ENCODE peak calls at places on chromosomes 1 and 21, in four cellular contexts. One of them, this sample, is unnamed.

GRCh38 chr1:47194314-47194713 is 4.5 kb upstream of the PDZK1IP1 start:
- DNase-seq in left lobe of liver: peak
- DNase-seq in Calu3: no peak
- DNase-seq in PC-9: no peak
- DNase-seq in this sample: no peak

GRCh38 chr1:29503441-29503840 is 267.1 kb downstream of the PTPRU start:
- DNase-seq in Calu3: no peak
- DNase-seq in left lobe of liver: peak
- DNase-seq in PC-9: no peak
- DNase-seq in this sample: no peak

GRCh38 chr1:29122662-29122986 is 1.1 kb downstream of the TMEM200B start:
- DNase-seq in Calu3: peak
- DNase-seq in left lobe of liver: no peak
- DNase-seq in PC-9: peak
- DNase-seq in this sample: peak

GRCh38 chr21:15797577-15798363 is 68.0 kb downstream of the USP25 start:
- DNase-seq in Calu3: no peak
- DNase-seq in PC-9: no peak
- DNase-seq in left lobe of liver: no peak
- DNase-seq in this sample: no peak

GRCh38 chr1:58430355-58431335 is 115.9 kb downstream of the OMA1 start:
- DNase-seq in left lobe of liver: no peak
- DNase-seq in PC-9: no peak
- DNase-seq in Calu3: no peak
- DNase-seq in this sample: no peak

GRCh38 chr1:202234331-202235002 is 40.9 kb downstream of the LGR6 start:
- DNase-seq in left lobe of liver: no peak
- DNase-seq in Calu3: no peak
- DNase-seq in PC-9: no peak
- DNase-seq in this sample: no peak

GRCh38 chr1:63871451-63871850 is 97.6 kb downstream of the ROR1 start:
- DNase-seq in PC-9: no peak
- DNase-seq in left lobe of liver: no peak
- DNase-seq in Calu3: no peak
- DNase-seq in this sample: no peak

GRCh38 chr1:230494514-230494913 is 68.4 kb upstream of the PGBD5 start:
- DNase-seq in left lobe of liver: no peak
- DNase-seq in Calu3: no peak
- DNase-seq in PC-9: no peak
- DNase-seq in this sample: no peak

GRCh38 chr1:50620680-50621329 is 197.6 kb upstream of the DMRTA2 start:
- DNase-seq in PC-9: peak
- DNase-seq in left lobe of liver: no peak
- DNase-seq in Calu3: peak
- DNase-seq in this sample: peak

GRCh38 chr1:8410791-8411190 is 92.9 kb downstream of the SLC45A1 start:
- DNase-seq in Calu3: no peak
- DNase-seq in PC-9: no peak
- DNase-seq in left lobe of liver: no peak
- DNase-seq in this sample: no peak

GRCh38 chr1:184889902-184890301 is 84.4 kb downstream of the NIBAN1 start:
- DNase-seq in PC-9: no peak
- DNase-seq in Calu3: no peak
- DNase-seq in left lobe of liver: no peak
- DNase-seq in this sample: no peak

GRCh38 chr21:40120944-40121575 is 253.8 kb downstream of the PCP4 start:
- DNase-seq in PC-9: no peak
- DNase-seq in left lobe of liver: no peak
- DNase-seq in Calu3: no peak
- DNase-seq in this sample: no peak

GRCh38 chr1:93577536-93578432 is 103.9 kb downstream of the BCAR3 start:
- DNase-seq in left lobe of liver: no peak
- DNase-seq in PC-9: no peak
- DNase-seq in Calu3: no peak
- DNase-seq in this sample: no peak

GRCh38 chr1:68431076-68431475 is 18.7 kb downstream of the RPE65 start:
- DNase-seq in Calu3: no peak
- DNase-seq in PC-9: peak
- DNase-seq in left lobe of liver: no peak
- DNase-seq in this sample: no peak

GRCh38 chr1:32886012-32886827 is at the start of gene HPCA:
- DNase-seq in PC-9: no peak
- DNase-seq in Calu3: peak
- DNase-seq in left lobe of liver: no peak
- DNase-seq in this sample: peak

GRCh38 chr1:167460836-167461235 is 57.5 kb downstream of the CD247 start:
- DNase-seq in left lobe of liver: no peak
- DNase-seq in Calu3: no peak
- DNase-seq in PC-9: no peak
- DNase-seq in this sample: no peak

GRCh38 chr1:70295737-70296136 is 58.8 kb downstream of the ANKRD13C start:
- DNase-seq in Calu3: no peak
- DNase-seq in PC-9: no peak
- DNase-seq in left lobe of liver: no peak
- DNase-seq in this sample: no peak

GRCh38 chr1:200211157-200211556 is 183.6 kb downstream of the NR5A2 start:
- DNase-seq in PC-9: no peak
- DNase-seq in left lobe of liver: no peak
- DNase-seq in Calu3: no peak
- DNase-seq in this sample: no peak

GRCh38 chr21:45410865-45411809 is 6.2 kb downstream of the COL18A1 start:
- DNase-seq in Calu3: no peak
- DNase-seq in PC-9: no peak
- DNase-seq in left lobe of liver: peak
- DNase-seq in this sample: no peak

GRCh38 chr1:101366513-101367215 is 129.8 kb downstream of the S1PR1 start:
- DNase-seq in PC-9: no peak
- DNase-seq in Calu3: no peak
- DNase-seq in left lobe of liver: no peak
- DNase-seq in this sample: no peak

GRCh38 chr1:57832616-57833015 is 408.8 kb upstream of the DAB1 start:
- DNase-seq in Calu3: no peak
- DNase-seq in PC-9: no peak
- DNase-seq in left lobe of liver: no peak
- DNase-seq in this sample: no peak

GRCh38 chr1:172742599-172743500 is 83.9 kb downstream of the FASLG start:
- DNase-seq in Calu3: peak
- DNase-seq in left lobe of liver: no peak
- DNase-seq in PC-9: no peak
- DNase-seq in this sample: no peak

GRCh38 chr21:46116846-46117585 is 19.1 kb downstream of the COL6A2 start:
- DNase-seq in PC-9: no peak
- DNase-seq in Calu3: no peak
- DNase-seq in left lobe of liver: peak
- DNase-seq in this sample: no peak

GRCh38 chr1:119531606-119532323 is 24.8 kb downstream of the HSD3B1 start:
- DNase-seq in Calu3: no peak
- DNase-seq in left lobe of liver: no peak
- DNase-seq in PC-9: peak
- DNase-seq in this sample: no peak

GRCh38 chr21:37845535-37845934 is 70.7 kb downstream of the KCNJ6 start:
- DNase-seq in PC-9: no peak
- DNase-seq in left lobe of liver: peak
- DNase-seq in Calu3: no peak
- DNase-seq in this sample: no peak

GRCh38 chr1:31718519-31718918 is 14.7 kb upstream of the COL16A1 start:
- DNase-seq in PC-9: no peak
- DNase-seq in left lobe of liver: no peak
- DNase-seq in Calu3: no peak
- DNase-seq in this sample: no peak

GRCh38 chr1:160045653-160046052 is 13.9 kb upstream of the PIGM start:
- DNase-seq in PC-9: no peak
- DNase-seq in Calu3: no peak
- DNase-seq in left lobe of liver: no peak
- DNase-seq in this sample: no peak

GRCh38 chr21:30839304-30839703 is 9.7 kb upstream of the KRTAP7-1 start:
- DNase-seq in PC-9: peak
- DNase-seq in left lobe of liver: no peak
- DNase-seq in Calu3: no peak
- DNase-seq in this sample: no peak

GRCh38 chr1:178496410-178497135 is at the start of gene CLEC20A:
- DNase-seq in left lobe of liver: peak
- DNase-seq in Calu3: no peak
- DNase-seq in PC-9: no peak
- DNase-seq in this sample: no peak

GRCh38 chr1:211742889-211743529 is 67.6 kb upstream of the NEK2 start:
- DNase-seq in PC-9: no peak
- DNase-seq in Calu3: no peak
- DNase-seq in left lobe of liver: no peak
- DNase-seq in this sample: no peak

GRCh38 chr1:245160288-245160687 is 5.5 kb downstream of the KIF26B start:
- DNase-seq in Calu3: no peak
- DNase-seq in left lobe of liver: peak
- DNase-seq in PC-9: no peak
- DNase-seq in this sample: no peak

GRCh38 chr1:28296401-28297220 is 32.2 kb upstream of the MED18 start:
- DNase-seq in left lobe of liver: peak
- DNase-seq in Calu3: peak
- DNase-seq in PC-9: no peak
- DNase-seq in this sample: peak

GRCh38 chr1:198935371-198935921 is 296.6 kb downstream of the PTPRC start:
- DNase-seq in Calu3: peak
- DNase-seq in PC-9: peak
- DNase-seq in left lobe of liver: no peak
- DNase-seq in this sample: peak

GRCh38 chr1:150061632-150062101 is 5.9 kb upstream of the VPS45 start:
- DNase-seq in PC-9: peak
- DNase-seq in left lobe of liver: no peak
- DNase-seq in Calu3: peak
- DNase-seq in this sample: no peak

GRCh38 chr1:187680823-187681222 is 852.1 kb downstream of the PLA2G4A start:
- DNase-seq in PC-9: no peak
- DNase-seq in Calu3: no peak
- DNase-seq in left lobe of liver: no peak
- DNase-seq in this sample: no peak

GRCh38 chr1:206784471-206784903 is 12.2 kb upstream of the IL10 start:
- DNase-seq in PC-9: no peak
- DNase-seq in Calu3: no peak
- DNase-seq in left lobe of liver: no peak
- DNase-seq in this sample: peak